ENCODE peak calls at places on chromosome 3, in four cellular contexts. A is spleen, B is prostate gland, E is stomach. T is an unnamed sample.
A peak's percentile ranks its signal among the peaks of the same experiment; 100 is the strongest.

GRCh38 chr3:164458986-164459385 is 619.3 kb downstream of the SI start:
- DNase-seq in A (no peak), B (no peak), E (no peak), T (no peak)

GRCh38 chr3:159787794-159788205 is 200.8 kb upstream of the IL12A start:
- DNase-seq in A (no peak), B (no peak), E (no peak), T (no peak)

GRCh38 chr3:191143224-191143623 is 55.8 kb upstream of the OSTN start:
- DNase-seq in A (no peak), B (no peak), E (no peak), T (no peak)

GRCh38 chr3:111616417-111617105 is 21.4 kb upstream of the ZBED2 start:
- DNase-seq in A (peak; percentile 81), B (no peak), E (no peak), T (no peak)

GRCh38 chr3:4823986-4824947 is 155.0 kb upstream of the BHLHE40 start:
- DNase-seq in A (no peak), B (no peak), E (no peak), T (no peak)

GRCh38 chr3:66483006-66483928 is 17.6 kb downstream of the LRIG1 start:
- DNase-seq in A (no peak), B (peak; percentile 55), E (peak; percentile 59), T (no peak)

GRCh38 chr3:133575121-133575520 is 1.6 kb downstream of the CDV3 start:
- DNase-seq in A (no peak), B (no peak), E (no peak), T (no peak)

GRCh38 chr3:131047582-131047981 is 20.9 kb downstream of the NEK11 start:
- DNase-seq in A (no peak), B (no peak), E (no peak), T (no peak)

GRCh38 chr3:194472290-194472920 is 14.4 kb downstream of the ATP13A3 start:
- DNase-seq in A (no peak), B (peak; percentile 46), E (no peak), T (no peak)

GRCh38 chr3:49388416-49388815 is 23.4 kb downstream of the RHOA start:
- DNase-seq in A (no peak), B (no peak), E (no peak), T (no peak)

GRCh38 chr3:24680214-24680967 is 185.7 kb upstream of the THRB start:
- DNase-seq in A (peak; percentile 81), B (peak; percentile 20), E (peak; percentile 66), T (peak; percentile 1)

GRCh38 chr3:127389913-127390312 is 102.1 kb upstream of the PRR20G start:
- DNase-seq in A (peak; percentile 54), B (no peak), E (no peak), T (no peak)

GRCh38 chr3:157906627-157907026 is 199.6 kb downstream of the SHOX2 start:
- DNase-seq in A (no peak), B (no peak), E (no peak), T (no peak)

GRCh38 chr3:64022451-64023186 is 675 bp downstream of the PSMD6 start:
- DNase-seq in A (peak; percentile 76), B (no peak), E (no peak), T (no peak)

GRCh38 chr3:161420746-161421145 is 49.4 kb upstream of the SPTSSB start:
- DNase-seq in A (no peak), B (peak; percentile 77), E (peak; percentile 62), T (no peak)

GRCh38 chr3:11155341-11156025 is 1.2 kb downstream of the HRH1 start:
- DNase-seq in A (no peak), B (peak; percentile 56), E (peak; percentile 43), T (no peak)

GRCh38 chr3:152270145-152270870 is 1.6 kb downstream of the MBNL1 start:
- DNase-seq in A (no peak), B (peak; percentile 31), E (no peak), T (no peak)

GRCh38 chr3:13267348-13267659 is 152.8 kb downstream of the NUP210 start:
- DNase-seq in A (no peak), B (no peak), E (no peak), T (no peak)

GRCh38 chr3:159879598-159879997 is 109.0 kb upstream of the IL12A start:
- DNase-seq in A (no peak), B (no peak), E (no peak), T (no peak)

GRCh38 chr3:114308830-114309229 is 15.0 kb downstream of the TIGIT start:
- DNase-seq in A (peak; percentile 86), B (no peak), E (no peak), T (no peak)

GRCh38 chr3:12815719-12816118 is 19.2 kb downstream of the CAND2 start:
- DNase-seq in A (peak; percentile 47), B (no peak), E (no peak), T (no peak)

GRCh38 chr3:66439666-66440344 is 61.0 kb downstream of the LRIG1 start:
- DNase-seq in A (no peak), B (no peak), E (no peak), T (no peak)

GRCh38 chr3:108221403-108221802 is 821 bp downstream of the IFT57 start:
- DNase-seq in A (no peak), B (no peak), E (no peak), T (no peak)

GRCh38 chr3:114408763-114409162 is 114.9 kb downstream of the TIGIT start:
- DNase-seq in A (no peak), B (no peak), E (no peak), T (no peak)

GRCh38 chr3:130737622-130738021 is 9.0 kb downstream of the PIK3R4 start:
- DNase-seq in A (no peak), B (no peak), E (no peak), T (no peak)

GRCh38 chr3:44914936-44915335 is 40.5 kb downstream of the TGM4 start:
- DNase-seq in A (no peak), B (no peak), E (no peak), T (no peak)

DNA sequence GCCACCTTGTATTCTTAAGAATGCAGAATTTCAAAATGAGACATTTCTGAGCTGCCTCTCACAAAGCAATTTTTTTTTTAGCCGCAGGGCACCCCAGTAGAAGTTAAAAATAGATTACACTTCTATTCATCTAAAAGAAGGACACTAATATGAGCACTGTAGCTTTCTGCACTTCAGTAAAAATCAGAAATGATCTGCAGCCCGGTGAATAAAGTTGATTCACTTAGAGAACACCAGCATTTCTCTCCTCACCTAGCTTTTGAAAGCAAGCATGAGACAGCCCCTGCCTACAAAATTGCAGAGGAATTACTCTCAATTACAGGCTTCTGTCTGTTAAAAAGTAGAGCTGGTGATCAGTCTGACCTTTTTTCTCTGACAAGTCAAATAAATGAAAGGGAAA is 1062.4 kb downstream of the FHIT start:
- DNase-seq in A (no peak), B (no peak), E (no peak), T (no peak)
- TF ChIP-seq POLR2AphosphoS5 in A (no peak), B (no peak), E (no peak), T (no peak)

GRCh38 chr3:52056521-52056967 is at the start of gene DUSP7:
- DNase-seq in A (peak; percentile 94), B (peak; percentile 61), E (peak; percentile 79), T (peak; percentile 67)

GRCh38 chr3:52056968-52057805 is 816 bp upstream of the DUSP7 start:
- DNase-seq in A (peak; percentile 100), B (peak; percentile 99), E (peak; percentile 100), T (peak; percentile 95)

GRCh38 chr3:52057806-52058099 is 1.4 kb upstream of the DUSP7 start:
- DNase-seq in A (no peak), B (no peak), E (no peak), T (no peak)

GRCh38 chr3:52054689-52055511 is 1.5 kb downstream of the DUSP7 start:
- DNase-seq in A (peak; percentile 84), B (no peak), E (no peak), T (no peak)

GRCh38 chr3:52055537-52056351 is 627 bp downstream of the DUSP7 start:
- DNase-seq in A (peak; percentile 93), B (no peak), E (peak; percentile 49), T (no peak)
- TF ChIP-seq POLR2A in A (no peak), B (peak; percentile 4), E (no peak), T (peak; percentile 23)

DNA sequence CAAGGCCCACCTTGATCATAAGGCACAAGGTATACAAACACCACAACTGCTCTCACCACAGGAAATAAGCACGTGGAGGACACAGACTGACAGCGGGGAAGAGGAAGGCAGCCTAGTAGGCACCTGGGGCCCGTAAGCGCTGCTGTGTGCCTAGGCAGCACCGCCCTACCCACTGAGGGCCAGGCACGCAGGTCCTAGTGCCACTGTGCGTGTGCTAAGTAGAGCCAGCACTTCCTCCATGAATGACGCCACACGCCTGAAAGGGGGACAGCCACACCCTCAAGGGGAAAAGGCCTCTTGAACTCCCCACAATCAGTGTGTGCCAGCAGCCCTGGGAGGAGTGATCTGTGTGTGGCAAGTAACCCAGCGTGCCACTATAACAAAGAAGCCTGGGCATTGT is 73.0 kb downstream of the ATP1B3 start:
- DNase-seq in A (no peak), B (no peak), E (no peak), T (no peak)
- TF ChIP-seq POLR2AphosphoS5 in A (peak; percentile 52), B (no peak), E (no peak), T (no peak)

GRCh38 chr3:32817561-32818430 is at the start of gene TRIM71:
- DNase-seq in A (peak; percentile 69), B (no peak), E (no peak), T (no peak)

GRCh38 chr3:32817195-32817560 is 619 bp upstream of the TRIM71 start:
- DNase-seq in A (no peak), B (no peak), E (no peak), T (no peak)

GRCh38 chr3:32818431-32819085 is 761 bp downstream of the TRIM71 start:
- DNase-seq in A (no peak), B (no peak), E (no peak), T (no peak)

GRCh38 chr3:32815812-32816438 is 1.9 kb upstream of the TRIM71 start:
- DNase-seq in A (no peak), B (no peak), E (no peak), T (no peak)

DNA sequence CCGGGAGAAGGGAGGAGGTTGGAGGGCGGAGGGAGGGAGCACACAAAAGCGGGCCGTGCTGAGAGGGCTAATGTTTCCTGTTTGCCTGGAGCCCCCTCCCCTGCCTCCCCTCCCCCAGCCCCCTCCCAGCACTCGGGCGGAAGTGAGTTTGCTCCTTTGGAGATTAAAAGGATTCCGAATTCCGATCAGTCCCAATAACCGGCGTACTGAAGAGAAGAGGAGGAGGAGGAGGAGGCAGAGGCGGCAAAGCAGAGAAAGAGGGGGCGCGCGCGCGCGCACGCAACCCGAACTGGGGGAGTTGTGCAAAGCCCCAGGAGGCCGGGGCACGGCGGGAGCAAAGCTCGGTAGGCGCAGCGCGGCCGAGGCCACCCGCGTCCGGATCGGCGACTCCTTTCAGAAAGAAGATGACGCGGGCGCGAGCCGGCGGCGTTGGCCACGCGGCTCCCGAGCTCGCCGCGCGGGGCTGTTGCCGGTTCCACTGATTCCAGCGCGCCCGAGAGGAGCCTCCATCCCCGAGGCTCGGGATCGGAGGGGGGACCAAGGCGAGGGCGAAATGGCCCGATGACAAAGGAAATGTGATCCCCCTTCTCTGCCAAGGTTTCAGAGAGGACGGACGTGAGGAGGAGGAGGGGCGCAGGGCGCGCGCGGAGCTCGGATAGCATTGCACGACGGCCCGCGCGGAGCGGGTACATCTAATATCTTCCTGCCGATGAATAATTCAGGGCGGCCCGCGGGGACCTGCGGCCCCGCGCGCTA is 1.2 kb upstream of the TRIM71 start:
- DNase-seq in A (peak; percentile 77), B (no peak), E (no peak), T (peak; percentile 37)
- TF ChIP-seq POLR2A in A (no peak), B (no peak), E (no peak), T (no peak)

DNA sequence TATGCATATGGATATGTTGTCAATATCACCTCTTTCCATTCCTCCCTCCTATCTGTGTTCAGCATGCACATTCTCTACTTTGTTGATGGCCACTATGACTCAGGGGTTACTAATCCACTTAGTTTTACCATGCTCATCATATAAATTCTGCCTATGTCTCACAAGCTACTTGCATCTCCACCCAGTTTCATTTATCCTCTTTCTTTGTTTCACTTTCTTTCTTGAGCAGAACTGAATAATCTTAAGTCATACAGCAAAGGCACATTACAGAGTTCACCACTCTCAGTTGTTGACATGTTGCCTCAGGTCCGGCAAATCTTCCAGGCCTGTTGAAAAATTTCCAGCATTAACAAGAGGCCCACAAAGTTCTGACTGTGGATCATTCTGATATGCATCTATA is 71.5 kb downstream of the SSR3 start:
- DNase-seq in A (no peak), B (no peak), E (no peak), T (no peak)
- TF ChIP-seq POLR2AphosphoS5 in A (no peak), B (no peak), E (peak; percentile 26), T (no peak)